ENCODE peak calls at places on chromosome 6, in four cellular contexts. One of them, this sample, is unnamed.

GRCh38 chr6:7917729-7918128 is 7.1 kb upstream of the TXNDC5 start:
- DNase-seq in activated gamma-delta T cell: no peak
- DNase-seq in A549: no peak
- DNase-seq in Kasumi-1: no peak
- DNase-seq in this sample: no peak

GRCh38 chr6:117555262-117555849 is 47.0 kb downstream of the GOPC start:
- DNase-seq in activated gamma-delta T cell: no peak
- DNase-seq in A549: no peak
- DNase-seq in Kasumi-1: no peak
- DNase-seq in this sample: no peak

GRCh38 chr6:97059473-97059872 is 134.9 kb downstream of the KLHL32 start:
- DNase-seq in activated gamma-delta T cell: no peak
- DNase-seq in A549: peak; percentile 9
- DNase-seq in Kasumi-1: peak; percentile 67
- DNase-seq in this sample: peak; percentile 57

GRCh38 chr6:19836799-19837510 is at the start of gene ID4:
- DNase-seq in activated gamma-delta T cell: no peak
- DNase-seq in A549: peak; percentile 80
- DNase-seq in Kasumi-1: no peak
- DNase-seq in this sample: no peak

GRCh38 chr6:149938571-149939462 is 3.0 kb upstream of the ULBP2 start:
- DNase-seq in activated gamma-delta T cell: peak; percentile 47
- DNase-seq in A549: no peak
- DNase-seq in Kasumi-1: no peak
- DNase-seq in this sample: no peak

GRCh38 chr6:72657798-72658197 is 35.9 kb downstream of the KCNQ5 start:
- DNase-seq in activated gamma-delta T cell: no peak
- DNase-seq in A549: no peak
- DNase-seq in Kasumi-1: no peak
- DNase-seq in this sample: no peak

GRCh38 chr6:15516923-15517560 is 145.8 kb downstream of the DTNBP1 start:
- DNase-seq in activated gamma-delta T cell: no peak
- DNase-seq in A549: no peak
- DNase-seq in Kasumi-1: no peak
- DNase-seq in this sample: no peak

GRCh38 chr6:13278184-13278583 is 50.2 kb downstream of the TBC1D7 start:
- DNase-seq in activated gamma-delta T cell: no peak
- DNase-seq in A549: no peak
- DNase-seq in Kasumi-1: peak; percentile 11
- DNase-seq in this sample: no peak

GRCh38 chr6:19180348-19181073 is 656.7 kb upstream of the ID4 start:
- DNase-seq in activated gamma-delta T cell: no peak
- DNase-seq in A549: no peak
- DNase-seq in Kasumi-1: no peak
- DNase-seq in this sample: no peak

GRCh38 chr6:14713008-14713452 is 532.8 kb upstream of the JARID2 start:
- DNase-seq in activated gamma-delta T cell: no peak
- DNase-seq in A549: peak; percentile 21
- DNase-seq in Kasumi-1: no peak
- DNase-seq in this sample: no peak

GRCh38 chr6:113651920-113652319 is 205.2 kb upstream of the MARCKS start:
- DNase-seq in activated gamma-delta T cell: no peak
- DNase-seq in A549: no peak
- DNase-seq in Kasumi-1: no peak
- DNase-seq in this sample: no peak

GRCh38 chr6:107867302-107867615 is 43.1 kb upstream of the SCML4 start:
- DNase-seq in activated gamma-delta T cell: no peak
- DNase-seq in A549: no peak
- DNase-seq in Kasumi-1: no peak
- DNase-seq in this sample: no peak

GRCh38 chr6:79878142-79878748 is 69.1 kb downstream of the ELOVL4 start:
- DNase-seq in activated gamma-delta T cell: no peak
- DNase-seq in A549: no peak
- DNase-seq in Kasumi-1: no peak
- DNase-seq in this sample: no peak

GRCh38 chr6:129890164-129890563 is 29.0 kb upstream of the TMEM244 start:
- DNase-seq in activated gamma-delta T cell: no peak
- DNase-seq in A549: no peak
- DNase-seq in Kasumi-1: no peak
- DNase-seq in this sample: no peak

GRCh38 chr6:159819932-159820640 is 20.0 kb downstream of the PNLDC1 start:
- DNase-seq in activated gamma-delta T cell: no peak
- DNase-seq in A549: no peak
- DNase-seq in Kasumi-1: peak; percentile 95
- DNase-seq in this sample: peak; percentile 94

GRCh38 chr6:3165631-3166534 is 8.5 kb upstream of the TUBB2A start:
- DNase-seq in activated gamma-delta T cell: no peak
- DNase-seq in A549: no peak
- DNase-seq in Kasumi-1: no peak
- DNase-seq in this sample: no peak

GRCh38 chr6:35077006-35077712 is 64.0 kb downstream of the TCP11 start:
- DNase-seq in activated gamma-delta T cell: no peak
- DNase-seq in A549: no peak
- DNase-seq in Kasumi-1: no peak
- DNase-seq in this sample: no peak

GRCh38 chr6:15574023-15574422 is 88.8 kb downstream of the DTNBP1 start:
- DNase-seq in activated gamma-delta T cell: no peak
- DNase-seq in A549: no peak
- DNase-seq in Kasumi-1: no peak
- DNase-seq in this sample: no peak

GRCh38 chr6:73394577-73395354 is at the start of gene DDX43:
- DNase-seq in activated gamma-delta T cell: peak; percentile 9
- DNase-seq in A549: no peak
- DNase-seq in Kasumi-1: no peak
- DNase-seq in this sample: no peak

GRCh38 chr6:1029196-1029595 is 282.7 kb upstream of the FOXQ1 start:
- DNase-seq in activated gamma-delta T cell: no peak
- DNase-seq in A549: no peak
- DNase-seq in Kasumi-1: no peak
- DNase-seq in this sample: no peak

GRCh38 chr6:142030115-142030619 is 102.6 kb upstream of the GJE1 start:
- DNase-seq in activated gamma-delta T cell: no peak
- DNase-seq in A549: no peak
- DNase-seq in Kasumi-1: no peak
- DNase-seq in this sample: no peak